ENCODE peak calls at places on chromosome 1, in ten cellular contexts. O, C, M, U, P, L, H, B, R and D are unnamed samples.

GRCh38 chr1:113058861-113059441 is 14.0 kb upstream of the LRIG2 start:
- DNase-seq in R (no peak), M (no peak), P (no peak), L (no peak), O (no peak), H (peak; percentile 86), U (no peak), C (no peak), B (no peak), D (no peak)

GRCh38 chr1:7705048-7705907 is 65.8 kb upstream of the VAMP3 start:
- DNase-seq in C (peak; percentile 24), P (peak; percentile 66), R (no peak), M (no peak), L (peak; percentile 30), B (no peak), H (peak; percentile 3), O (peak; percentile 82), U (no peak), D (peak; percentile 37)

GRCh38 chr1:240190881-240191385 is 99.2 kb downstream of the FMN2 start:
- DNase-seq in B (peak; percentile 91), H (peak; percentile 78), C (no peak), L (peak; percentile 48), O (no peak), P (no peak), M (peak; percentile 56), R (no peak), U (no peak), D (peak; percentile 15)

GRCh38 chr1:116172666-116173065 is 61.5 kb downstream of the MAB21L3 start:
- DNase-seq in L (no peak), H (no peak), B (no peak), R (no peak), M (no peak), U (no peak), C (peak; percentile 15), O (no peak), P (no peak), D (no peak)

GRCh38 chr1:153506386-153506785 is 29.4 kb downstream of the S100A6 start:
- DNase-seq in H (no peak), P (no peak), R (no peak), L (no peak), B (no peak), O (no peak), U (no peak), C (no peak), M (no peak), D (no peak)

GRCh38 chr1:225881081-225882007 is 836 bp downstream of the TMEM63A start:
- DNase-seq in O (peak; percentile 83), B (peak; percentile 30), R (no peak), C (peak; percentile 79), P (peak; percentile 82), H (no peak), U (peak; percentile 12), M (peak; percentile 47), L (no peak), D (peak; percentile 75)

GRCh38 chr1:49016030-49016991 is 239.6 kb upstream of the BEND5 start:
- DNase-seq in C (no peak), U (no peak), B (no peak), H (no peak), P (no peak), R (no peak), M (no peak), L (no peak), O (peak; percentile 53), D (no peak)

GRCh38 chr1:179742717-179743678 is at the start of gene FAM163A:
- DNase-seq in B (no peak), L (no peak), P (no peak), H (peak; percentile 9), U (no peak), M (no peak), R (no peak), O (peak; percentile 81), C (no peak), D (no peak)

GRCh38 chr1:21270086-21270689 is 20.1 kb downstream of the ECE1 start:
- DNase-seq in H (peak; percentile 9), U (peak; percentile 9), M (peak; percentile 62), B (peak; percentile 69), O (peak; percentile 97), P (peak; percentile 85), R (peak; percentile 82), C (peak; percentile 85), L (no peak), D (peak; percentile 82)

GRCh38 chr1:6180215-6180577 is at the start of gene CHD5:
- DNase-seq in R (no peak), C (no peak), U (no peak), P (no peak), M (no peak), L (no peak), O (peak; percentile 80), B (no peak), H (peak; percentile 32), D (no peak)

GRCh38 chr1:100924991-100925390 is 29.1 kb downstream of the SLC30A7 start:
- DNase-seq in C (no peak), B (no peak), R (no peak), O (no peak), L (no peak), P (no peak), M (no peak), H (no peak), U (no peak), D (no peak)

GRCh38 chr1:17957588-17958267 is 149.9 kb upstream of the IGSF21 start:
- DNase-seq in R (no peak), U (no peak), P (no peak), H (no peak), L (no peak), O (no peak), M (peak; percentile 32), B (no peak), C (no peak), D (no peak)

GRCh38 chr1:50418600-50419109 is 4.6 kb downstream of the DMRTA2 start:
- DNase-seq in L (no peak), R (no peak), B (no peak), M (no peak), P (peak; percentile 53), U (no peak), O (peak; percentile 75), C (no peak), H (no peak), D (no peak)